ENCODE peak calls at places on chromosomes 6 and 20, in four cellular contexts. J, L, X and W are unnamed samples.

GRCh38 chr6:46684771-46685170 is 2.9 kb upstream of the TDRD6 start:
- DNase-seq in J (no peak), L (peak; percentile 64), X (peak; percentile 54), W (peak; percentile 16)

GRCh38 chr20:44704551-44704971 is 10.6 kb upstream of the CCN5 start:
- DNase-seq in J (peak; percentile 80), L (peak; percentile 80), X (peak; percentile 92), W (peak; percentile 54)

GRCh38 chr6:139736507-139736906 is 362.1 kb upstream of the CITED2 start:
- DNase-seq in J (no peak), L (no peak), X (no peak), W (no peak)

GRCh38 chr20:4563534-4563933 is 158.2 kb upstream of the PRND start:
- DNase-seq in J (no peak), L (peak; percentile 74), X (peak; percentile 61), W (peak; percentile 68)

GRCh38 chr20:55052464-55052863 is 577.1 kb downstream of the DOK5 start:
- DNase-seq in J (no peak), L (no peak), X (no peak), W (no peak)

GRCh38 chr6:30263734-30264133 is 50.5 kb upstream of the TRIM26 start:
- DNase-seq in J (no peak), L (peak; percentile 56), X (peak; percentile 93), W (peak; percentile 78)

GRCh38 chr20:44526129-44526528 is 4.3 kb upstream of the SERINC3 start:
- DNase-seq in J (no peak), L (peak; percentile 79), X (peak; percentile 71), W (peak; percentile 25)

GRCh38 chr6:22575190-22575589 is 5.8 kb downstream of the HDGFL1 start:
- DNase-seq in J (no peak), L (peak; percentile 68), X (peak; percentile 48), W (no peak)